ENCODE peak calls at places on chromosomes 12 and 14, in five cellular contexts. R is GM04504; O is fibroblast of the conjunctiva; G is prostate gland; L is activated effector memory CD4-positive, alpha-beta T cell treated with Interleukin-2 at 50 U/mL for 16 hours. K is an unnamed sample.

GRCh38 chr14:38958589-38958988 is 144.4 kb downstream of the SEC23A start:
- DNase-seq in G (no peak), O (no peak), L (no peak), R (no peak), K (peak; percentile 84)

GRCh38 chr12:11949738-11950403 is 120.9 kb upstream of the BCL2L14 start:
- DNase-seq in G (peak; percentile 16), R (no peak), L (no peak), O (no peak), K (no peak)

GRCh38 chr14:67532998-67533753 is at the start of gene PLEKHH1:
- DNase-seq in O (peak; percentile 29), R (peak; percentile 22), G (peak; percentile 75), L (peak; percentile 22), K (peak; percentile 75)

GRCh38 chr14:101950100-101950499 is 14.3 kb upstream of the DYNC1H1 start:
- DNase-seq in R (no peak), O (no peak), G (no peak), L (no peak), K (no peak)

GRCh38 chr14:62206456-62206855 is 444.2 kb downstream of the SNAPC1 start:
- DNase-seq in L (no peak), O (no peak), R (no peak), G (no peak), K (peak; percentile 55)

GRCh38 chr12:34400986-34401658 is 378.8 kb downstream of the ALG10 start:
- DNase-seq in O (no peak), R (no peak), G (peak; percentile 1), L (no peak), K (no peak)

GRCh38 chr14:104189629-104190335 is 51.4 kb downstream of the KIF26A start:
- DNase-seq in L (no peak), R (no peak), O (no peak), G (no peak), K (no peak)

GRCh38 chr12:65171870-65172269 is 2.5 kb downstream of the LEMD3 start:
- DNase-seq in O (no peak), L (no peak), R (no peak), G (no peak), K (no peak)

K was measured in M059J.